ENCODE peak calls at places on chromosomes 3 and 15, in nine cellular contexts. W, F, D, V, K, H, R, I and S are unnamed samples.

GRCh38 chr3:27714692-27715453 is 7.2 kb downstream of the EOMES start:
- DNase-seq in D (peak; percentile 88), R (peak; percentile 77), F (no peak), I (peak; percentile 91), V (no peak), H (no peak), W (no peak), K (no peak), S (no peak)

GRCh38 chr3:123367467-123368154 is 81.3 kb downstream of the ADCY5 start:
- DNase-seq in H (no peak), I (no peak), K (no peak), W (no peak), V (no peak), R (no peak), D (no peak), F (no peak), S (no peak)

GRCh38 chr3:99549220-99549619 is 89.2 kb upstream of the COL8A1 start:
- DNase-seq in D (no peak), I (no peak), F (no peak), R (no peak), K (no peak), W (no peak), V (no peak), H (no peak), S (no peak)

GRCh38 chr3:21515417-21515816 is 235.6 kb downstream of the ZNF385D start:
- DNase-seq in V (no peak), H (no peak), I (no peak), K (no peak), D (no peak), F (no peak), W (no peak), R (no peak), S (no peak)

GRCh38 chr15:69092159-69092558 is 68.3 kb upstream of the GLCE start:
- DNase-seq in V (no peak), W (no peak), K (no peak), I (no peak), D (no peak), H (no peak), R (no peak), F (no peak), S (peak; percentile 62)

GRCh38 chr15:101169457-101170071 is 82.3 kb downstream of the CHSY1 start:
- DNase-seq in R (no peak), W (no peak), D (no peak), V (peak; percentile 15), F (no peak), H (peak; percentile 66), I (no peak), K (peak; percentile 78), S (no peak)

GRCh38 chr3:155753038-155753647 is 8.3 kb upstream of the PLCH1 start:
- DNase-seq in K (no peak), V (no peak), I (no peak), R (no peak), W (no peak), F (no peak), D (peak; percentile 54), H (no peak), S (no peak)

GRCh38 chr15:83365370-83365938 is 81.0 kb upstream of the BNC1 start:
- DNase-seq in D (peak; percentile 68), W (no peak), V (no peak), H (no peak), F (no peak), K (peak; percentile 55), R (peak; percentile 84), I (peak; percentile 72), S (peak; percentile 32)

GRCh38 chr3:52134761-52135160 is 19.5 kb downstream of the POC1A start:
- DNase-seq in I (no peak), K (no peak), H (no peak), D (no peak), F (no peak), R (no peak), W (no peak), V (peak; percentile 16), S (no peak)

GRCh38 chr3:134651347-134652041 is 672 bp upstream of the KY start:
- DNase-seq in K (peak; percentile 83), W (no peak), I (no peak), F (peak; percentile 79), D (peak; percentile 31), R (no peak), H (peak; percentile 66), V (no peak), S (no peak)

GRCh38 chr3:1852950-1853349 is 245.7 kb upstream of the CNTN4 start:
- DNase-seq in H (no peak), V (no peak), D (no peak), R (no peak), I (no peak), W (no peak), K (no peak), F (no peak), S (no peak)

GRCh38 chr3:188389711-188390346 is 235.9 kb downstream of the LPP start:
- DNase-seq in I (no peak), H (no peak), K (no peak), D (no peak), V (no peak), W (no peak), F (peak; percentile 84), R (no peak), S (no peak)

GRCh38 chr3:58144478-58145142 is 66.2 kb downstream of the DNASE1L3 start:
- DNase-seq in H (no peak), D (no peak), K (no peak), I (no peak), V (no peak), F (no peak), R (no peak), W (no peak), S (no peak)

GRCh38 chr15:24039683-24040082 is 352.6 kb upstream of the NDN start:
- DNase-seq in W (no peak), R (no peak), I (no peak), F (no peak), V (no peak), D (no peak), H (no peak), K (no peak), S (no peak)

DNA sequence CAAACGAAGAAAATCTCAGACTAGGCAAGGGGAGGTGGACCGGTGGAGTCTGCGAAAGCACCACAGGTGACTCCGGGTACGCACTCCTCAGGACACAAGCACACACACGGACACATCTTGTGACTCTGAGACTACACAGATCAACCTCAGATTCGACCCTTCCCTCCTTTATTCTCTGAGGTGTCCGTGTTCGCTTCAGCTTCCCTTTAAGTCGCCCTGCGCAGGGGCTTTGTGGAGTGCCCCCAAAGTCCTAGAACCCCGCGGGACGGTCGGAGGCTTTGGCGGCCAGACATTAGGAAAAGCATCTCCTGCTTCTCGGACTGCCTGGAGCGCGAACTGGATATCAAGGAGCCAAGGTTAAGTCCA is 805 bp downstream of the DGKG start:
- DNase-seq in D (peak; percentile 25), K (no peak), R (no peak), H (no peak), W (no peak), V (no peak), I (peak; percentile 64), F (no peak), S (no peak)
- H3K4me3 ChIP-seq in D (peak overlapping the region; percentile 63), K (peak overlapping the region; percentile 63), R (peak overlapping the region; percentile 48), H (peak overlapping the region; percentile 51), W (peak overlapping the region; percentile 48), V (no peak overlapping the region), I (peak overlapping the region; percentile 80), F (peak overlapping the region; percentile 53), S (no peak overlapping the region)

DNA sequence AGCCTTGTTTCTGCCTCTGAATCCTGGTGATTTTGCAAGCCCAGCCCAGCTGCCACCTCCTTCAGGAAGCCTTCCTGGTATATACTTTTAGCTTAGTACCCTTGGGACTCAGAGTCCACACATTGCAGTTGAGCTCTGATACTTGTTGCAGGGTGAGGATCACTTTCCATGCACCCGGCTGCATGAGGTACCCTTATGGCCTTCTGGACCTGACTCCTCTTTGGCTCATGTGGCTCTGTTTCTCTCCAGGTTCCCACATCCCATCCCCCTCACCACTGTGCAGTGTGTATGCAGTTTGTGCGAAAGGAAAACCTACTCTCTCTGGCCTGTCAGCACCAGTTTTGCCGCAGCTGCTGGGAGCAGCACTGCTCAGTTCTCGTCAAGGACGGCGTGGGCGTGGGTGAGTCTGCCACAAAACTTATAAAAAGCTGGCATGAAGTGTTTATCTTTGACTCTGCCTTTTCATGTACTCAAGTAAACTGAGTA is 23.1 kb upstream of the P4HTM start:
- DNase-seq in W (no peak), H (no peak), F (peak; percentile 83), D (no peak), V (no peak), I (peak; percentile 30), R (no peak), K (peak; percentile 62), S (no peak)
- H3K36me3 ChIP-seq in W (peaks cover 44% of the 10 kb centered on the region), H (peaks cover 66% of the 10 kb centered on the region), F (peaks cover 43% of the 10 kb centered on the region), D (no peaks in the 10 kb centered on the region), V (peaks cover 87% of the 10 kb centered on the region), I (peaks cover 76% of the 10 kb centered on the region), R (peaks cover 95% of the 10 kb centered on the region), K (peaks cover 5% of the 10 kb centered on the region), S (peaks cover 51% of the 10 kb centered on the region)

GRCh38 chr3:150830094-150830681 is 67.2 kb upstream of the SIAH2 start:
- DNase-seq in W (no peak), F (no peak), K (no peak), V (peak; percentile 6), I (peak; percentile 78), H (no peak), R (no peak), D (peak; percentile 34), S (no peak)
- TF ChIP-seq CTCF in W (no peak), F (no peak), K (no peak), V (peak; percentile 61), I (peak; percentile 79), H (no peak), R (no peak), D (peak; percentile 49), S (peak; percentile 58)

GRCh38 chr15:25939122-25939521 is 76.0 kb upstream of the ATP10A start:
- DNase-seq in W (no peak), I (no peak), K (no peak), H (no peak), V (no peak), D (no peak), R (no peak), F (no peak), S (no peak)

GRCh38 chr15:25946241-25946786 is 83.2 kb upstream of the ATP10A start:
- DNase-seq in V (no peak), H (no peak), W (no peak), F (no peak), R (no peak), D (peak; percentile 25), K (no peak), I (peak; percentile 64), S (no peak)

GRCh38 chr15:25944386-25944785 is 81.3 kb upstream of the ATP10A start:
- DNase-seq in D (no peak), H (no peak), F (no peak), K (no peak), R (no peak), V (no peak), I (no peak), W (no peak), S (no peak)

GRCh38 chr15:25947336-25948080 is 84.4 kb upstream of the ATP10A start:
- DNase-seq in I (peak; percentile 86), D (peak; percentile 70), V (no peak), R (no peak), W (peak; percentile 21), H (no peak), K (no peak), F (peak; percentile 60), S (no peak)

DNA sequence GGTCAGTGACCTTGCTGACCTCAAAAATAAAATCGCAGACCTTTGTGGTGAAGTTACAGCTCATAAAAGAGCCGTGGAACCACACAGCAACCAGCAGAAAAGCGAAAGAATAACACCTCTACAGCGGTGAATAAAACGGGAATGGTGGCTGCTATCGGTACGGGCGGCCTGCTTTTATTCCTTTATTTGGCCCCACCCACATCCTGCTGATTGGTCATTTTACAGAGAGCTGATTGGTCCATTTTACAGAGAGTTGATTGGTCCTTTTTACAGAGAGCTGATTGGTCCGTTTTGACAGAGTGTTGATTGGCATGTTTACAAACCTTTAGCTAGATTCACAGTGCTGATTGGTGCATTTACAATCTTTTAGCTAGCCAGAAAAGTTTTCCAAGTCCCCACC is 80.7 kb upstream of the ATP10A start:
- DNase-seq in W (no peak), I (no peak), R (no peak), K (no peak), H (no peak), F (no peak), V (no peak), D (no peak), S (no peak)
- H3K4me3 ChIP-seq in W (no peak overlapping the region), I (no peak overlapping the region), R (no peak overlapping the region), K (no peak overlapping the region), H (no peak overlapping the region), F (no peak overlapping the region), V (no peak overlapping the region), D (no peak overlapping the region), S (no peak overlapping the region)